ENCODE peak calls at places on chromosomes 13 and 19, in six cellular contexts. L is foreskin fibroblast, K is ovary, I is AG10803, O is AG04450, M is fibroblast of the aortic adventitia. H is an unnamed sample.
A peak's percentile ranks its signal among the peaks of the same experiment; 100 is the strongest.

GRCh38 chr19:55255618-55256423 is 3.0 kb downstream of the PPP6R1 start:
- DNase-seq in L (no peak), K (no peak), I (peak; percentile 15), O (no peak), M (peak; percentile 5), H (peak; percentile 46)

GRCh38 chr13:30615851-30616311 is 1.8 kb upstream of the USPL1 start:
- DNase-seq in L (no peak), K (no peak), I (peak; percentile 23), O (no peak), M (peak; percentile 66), H (peak; percentile 63)

GRCh38 chr19:43469160-43469480 is 3.7 kb upstream of the LYPD3 start:
- DNase-seq in L (peak; percentile 29), K (no peak), I (peak; percentile 47), O (no peak), M (peak; percentile 22), H (no peak)

GRCh38 chr13:113616281-113616906 is 31.8 kb downstream of the TFDP1 start:
- DNase-seq in L (no peak), K (no peak), I (no peak), O (no peak), M (no peak), H (no peak)

GRCh38 chr13:94400874-94401273 is 78.6 kb downstream of the DCT start:
- DNase-seq in L (no peak), K (no peak), I (no peak), O (no peak), M (no peak), H (no peak)

GRCh38 chr13:113559901-113560644 is 24.5 kb upstream of the TFDP1 start:
- DNase-seq in L (no peak), K (peak; percentile 29), I (no peak), O (no peak), M (no peak), H (no peak)

GRCh38 chr19:47485210-47485609 is 1.2 kb upstream of the KPTN start:
- DNase-seq in L (no peak), K (no peak), I (no peak), O (no peak), M (no peak), H (no peak)

GRCh38 chr13:95644611-95645052 is at the start of gene DZIP1:
- DNase-seq in L (peak; percentile 87), K (peak; percentile 91), I (peak; percentile 81), O (peak; percentile 64), M (peak; percentile 85), H (peak; percentile 91)

GRCh38 chr13:94154362-94154761 is 325.1 kb downstream of the DCT start:
- DNase-seq in L (peak; percentile 48), K (no peak), I (peak; percentile 81), O (no peak), M (peak; percentile 94), H (peak; percentile 14)

GRCh38 chr19:55491546-55492360 is 3.5 kb downstream of the SSC5D start:
- DNase-seq in L (no peak), K (no peak), I (peak; percentile 23), O (no peak), M (no peak), H (no peak)

GRCh38 chr19:10975374-10976036 is 14.7 kb downstream of the SMARCA4 start:
- DNase-seq in L (peak; percentile 47), K (peak; percentile 88), I (peak; percentile 55), O (no peak), M (peak; percentile 88), H (peak; percentile 85)

GRCh38 chr13:97021241-97021640 is 27.0 kb upstream of the OXGR1 start:
- DNase-seq in L (no peak), K (no peak), I (no peak), O (no peak), M (no peak), H (no peak)

GRCh38 chr19:48445256-48445605 is 552 bp upstream of the GRWD1 start:
- DNase-seq in L (peak; percentile 86), K (no peak), I (peak; percentile 94), O (peak; percentile 85), M (peak; percentile 96), H (peak; percentile 94)

GRCh38 chr19:55641376-55642152 is 762 bp downstream of the ZNF580 start:
- DNase-seq in L (no peak), K (no peak), I (no peak), O (no peak), M (peak; percentile 39), H (peak; percentile 32)

GRCh38 chr19:30968210-30968609 is 381.0 kb downstream of the TSHZ3 start:
- DNase-seq in L (no peak), K (no peak), I (peak; percentile 24), O (no peak), M (peak; percentile 2), H (no peak)
- TF ChIP-seq CTCF in L (peak; percentile 43), K (no peak), I (peak; percentile 53), O (peak; percentile 27), M (peak; percentile 23), H (no peak)

GRCh38 chr19:16326401-16327130 is 1.9 kb downstream of the KLF2 start:
- DNase-seq in L (no peak), K (peak; percentile 66), I (peak; percentile 35), O (no peak), M (peak; percentile 49), H (peak; percentile 62)
- H3K4me3 ChIP-seq in L (peak overlapping the region; percentile 74), K (peak overlapping the region; percentile 70), I (peak overlapping the region; percentile 85), O (peak overlapping the region; percentile 72), M (peak overlapping the region; percentile 87), H (peak overlapping the region; percentile 88)

GRCh38 chr13:99658266-99658991 is 157.2 kb downstream of the TM9SF2 start:
- DNase-seq in L (peak; percentile 39), K (peak; percentile 65), I (peak; percentile 56), O (no peak), M (peak; percentile 56), H (peak; percentile 68)
- TF ChIP-seq CTCF in L (peak; percentile 33), K (no peak), I (peak; percentile 48), O (peak; percentile 32), M (peak; percentile 36), H (peak; percentile 21)

GRCh38 chr19:1811942-1812425 is at the start of gene ATP8B3:
- DNase-seq in L (no peak), K (no peak), I (no peak), O (no peak), M (no peak), H (no peak)
- H3K4me3 ChIP-seq in L (peak within 1 kb of the TSS; percentile 67), K (peak within 1 kb of the TSS; percentile 46), I (peak within 1 kb of the TSS; percentile 72), O (peak within 1 kb of the TSS; percentile 73), M (peak within 1 kb of the TSS; percentile 70), H (peak within 1 kb of the TSS; percentile 53)

GRCh38 chr19:18286973-18287635 is 5.7 kb upstream of the JUND start:
- DNase-seq in L (no peak), K (no peak), I (no peak), O (no peak), M (no peak), H (no peak)

GRCh38 chr19:18289471-18290066 is 8.1 kb upstream of the JUND start:
- DNase-seq in L (no peak), K (no peak), I (no peak), O (no peak), M (no peak), H (no peak)

GRCh38 chr19:18290250-18291018 is 9.0 kb upstream of the JUND start:
- DNase-seq in L (no peak), K (peak; percentile 70), I (no peak), O (no peak), M (peak; percentile 40), H (no peak)

GRCh38 chr19:18291019-18291524 is 9.7 kb upstream of the JUND start:
- DNase-seq in L (no peak), K (peak; percentile 79), I (no peak), O (no peak), M (peak; percentile 17), H (no peak)

GRCh38 chr19:18287836-18288772 is 6.7 kb upstream of the JUND start:
- DNase-seq in L (no peak), K (no peak), I (no peak), O (no peak), M (no peak), H (no peak)
- TF ChIP-seq CTCF in L (no peak), K (no peak), I (no peak), O (no peak), M (no peak), H (no peak)